ENCODE peak calls at places on chromosomes 5 and 9, in six cellular contexts. O, N, K, L, A and U are unnamed samples.

GRCh38 chr9:137021979-137022619 is 5.9 kb downstream of the ABCA2 start:
- DNase-seq in L (peak), K (peak), N (no peak), A (peak), O (peak), U (no peak)

GRCh38 chr9:94779693-94780290 is 53.3 kb downstream of the AOPEP start:
- DNase-seq in N (no peak), K (no peak), O (no peak), A (no peak), L (no peak), U (no peak)

GRCh38 chr9:101047848-101048402 is 19.4 kb downstream of the PLPPR1 start:
- DNase-seq in K (no peak), O (no peak), A (no peak), L (no peak), N (no peak), U (no peak)

GRCh38 chr5:72151169-72151568 is 43.9 kb downstream of the MAP1B start:
- DNase-seq in A (no peak), L (no peak), N (no peak), K (no peak), O (no peak), U (no peak)

GRCh38 chr5:43332401-43332800 is 19.2 kb upstream of the HMGCS1 start:
- DNase-seq in N (no peak), K (no peak), O (no peak), A (no peak), L (no peak), U (no peak)

GRCh38 chr9:70488793-70489105 is 74.3 kb upstream of the KLF9 start:
- DNase-seq in N (no peak), O (no peak), K (no peak), L (no peak), A (no peak), U (no peak)

GRCh38 chr9:85431396-85432102 is 310.2 kb downstream of the AGTPBP1 start:
- DNase-seq in A (no peak), K (no peak), O (no peak), L (no peak), N (no peak), U (no peak)

GRCh38 chr5:132493821-132494220 is 3.2 kb upstream of the IRF1 start:
- DNase-seq in L (no peak), N (no peak), O (no peak), K (no peak), A (no peak), U (no peak)

GRCh38 chr5:62498961-62499360 is 79.7 kb upstream of the LRRC70 start:
- DNase-seq in L (no peak), K (no peak), A (no peak), O (no peak), N (no peak), U (no peak)

GRCh38 chr9:87824886-87825285 is 57.8 kb upstream of the SPATA31E1 start:
- DNase-seq in K (no peak), L (no peak), O (no peak), N (no peak), A (no peak), U (no peak)

GRCh38 chr9:95091574-95091970 is 225.9 kb downstream of the FANCC start:
- DNase-seq in O (no peak), L (no peak), A (no peak), N (no peak), K (no peak), U (no peak)

GRCh38 chr5:41527201-41527779 is 16.9 kb upstream of the PLCXD3 start:
- DNase-seq in L (peak), N (peak), A (no peak), K (no peak), O (no peak), U (no peak)

GRCh38 chr9:94139672-94140417 is 55.6 kb downstream of the PTPDC1 start:
- DNase-seq in K (no peak), L (peak), A (no peak), N (peak), O (no peak), U (no peak)

GRCh38 chr5:1062761-1063568 is 48.9 kb downstream of the SLC12A7 start:
- DNase-seq in O (no peak), N (no peak), K (no peak), L (no peak), A (no peak), U (no peak)

GRCh38 chr9:89059925-89060506 is 68.7 kb downstream of the S1PR3 start:
- DNase-seq in N (no peak), L (no peak), K (no peak), A (no peak), O (no peak), U (no peak)

GRCh38 chr9:136043386-136044054 is 51.6 kb downstream of the NACC2 start:
- DNase-seq in A (peak), O (no peak), K (no peak), L (no peak), N (no peak), U (no peak)

GRCh38 chr9:33157960-33158359 is 9.2 kb downstream of the B4GALT1 start:
- DNase-seq in N (no peak), A (no peak), L (no peak), K (no peak), O (no peak), U (no peak)

GRCh38 chr9:123397975-123398374 is 42.0 kb downstream of the CRB2 start:
- DNase-seq in N (no peak), K (no peak), O (no peak), L (no peak), A (no peak), U (no peak)

GRCh38 chr5:160297776-160298175 is 14.6 kb downstream of the CCNJL start:
- DNase-seq in L (no peak), K (no peak), N (no peak), A (no peak), O (no peak), U (no peak)

GRCh38 chr5:156120777-156121176 is 206.2 kb upstream of the SGCD start:
- DNase-seq in K (no peak), O (no peak), L (no peak), N (peak), A (no peak), U (no peak)

GRCh38 chr5:107373511-107374263 is 297.1 kb downstream of the EFNA5 start:
- DNase-seq in K (no peak), O (no peak), N (no peak), L (no peak), A (no peak), U (no peak)

GRCh38 chr5:14407746-14408175 is 173.8 kb upstream of the OTULINL start:
- DNase-seq in A (no peak), L (peak), K (no peak), O (no peak), N (no peak), U (no peak)

GRCh38 chr5:62268239-62268638 is 37.8 kb upstream of the KIF2A start:
- DNase-seq in O (no peak), L (no peak), A (no peak), N (no peak), K (peak), U (no peak)

GRCh38 chr9:127794001-127794791 is 8.4 kb downstream of the CDK9 start:
- DNase-seq in A (no peak), O (no peak), L (peak), K (no peak), N (no peak), U (no peak)

GRCh38 chr9:75957095-75957494 is 66.6 kb downstream of the PCSK5 start:
- DNase-seq in A (no peak), N (no peak), K (no peak), O (no peak), L (no peak), U (no peak)

GRCh38 chr9:121179930-121180681 is 21.6 kb downstream of the RAB14 start:
- DNase-seq in N (no peak), L (no peak), A (no peak), K (no peak), O (no peak), U (no peak)

GRCh38 chr5:27450607-27451006 is 412.2 kb upstream of the CDH9 start:
- DNase-seq in O (no peak), N (no peak), L (no peak), A (no peak), K (no peak), U (no peak)